ENCODE peak calls at places on chromosome 1, in eight cellular contexts. E is left ventricle myocardium inferior; K is prostate gland; G is HCT116; A is brain microvascular endothelial cell; T is CD4-positive, alpha-beta memory T cell; V is right cardiac atrium; Q is MG63. F is an unnamed sample.

GRCh38 chr1:180548686-180549326 is 10.0 kb upstream of the OVAAL start:
- DNase-seq in E (no peak), K (no peak), G (no peak), A (no peak), T (no peak), V (no peak), Q (no peak), F (no peak)

GRCh38 chr1:230568676-230569075 is 73.6 kb upstream of the COG2 start:
- DNase-seq in E (no peak), K (no peak), G (no peak), A (no peak), T (no peak), V (no peak), Q (no peak), F (no peak)

GRCh38 chr1:9703165-9703509 is 51.6 kb downstream of the PIK3CD start:
- DNase-seq in E (no peak), K (no peak), G (no peak), A (no peak), T (no peak), V (peak; percentile 5), Q (no peak), F (no peak)

GRCh38 chr1:114648503-114648902 is 21.3 kb downstream of the DENND2C start:
- DNase-seq in E (no peak), K (no peak), G (no peak), A (no peak), T (no peak), V (no peak), Q (no peak), F (no peak)

GRCh38 chr1:205284420-205285144 is 37.0 kb downstream of the NUAK2 start:
- DNase-seq in E (peak; percentile 79), K (peak; percentile 84), G (peak; percentile 75), A (peak; percentile 98), T (peak; percentile 91), V (peak; percentile 90), Q (peak; percentile 100), F (peak; percentile 95)

GRCh38 chr1:246459213-246459612 is 47.9 kb downstream of the SMYD3 start:
- DNase-seq in E (no peak), K (no peak), G (no peak), A (no peak), T (no peak), V (no peak), Q (no peak), F (no peak)

GRCh38 chr1:168767885-168768584 is 39.0 kb upstream of the DPT start:
- DNase-seq in E (no peak), K (no peak), G (no peak), A (peak; percentile 0), T (no peak), V (peak; percentile 68), Q (peak; percentile 62), F (no peak)

GRCh38 chr1:84260852-84261518 is 40.5 kb upstream of the SAMD13 start:
- DNase-seq in E (no peak), K (no peak), G (no peak), A (no peak), T (no peak), V (no peak), Q (no peak), F (no peak)

GRCh38 chr1:225474439-225474985 is 46.7 kb upstream of the LBR start:
- DNase-seq in E (no peak), K (no peak), G (no peak), A (no peak), T (no peak), V (no peak), Q (no peak), F (no peak)

GRCh38 chr1:227889863-227890405 is 57.8 kb downstream of the WNT9A start:
- DNase-seq in E (no peak), K (peak; percentile 2), G (no peak), A (no peak), T (no peak), V (no peak), Q (no peak), F (no peak)

GRCh38 chr1:89633745-89634625 is 1.1 kb downstream of the LRRC8C start:
- DNase-seq in E (no peak), K (no peak), G (no peak), A (no peak), T (no peak), V (no peak), Q (peak; percentile 6), F (no peak)

GRCh38 chr1:183636334-183636682 is 725 bp upstream of the ARPC5 start:
- DNase-seq in E (no peak), K (no peak), G (no peak), A (no peak), T (no peak), V (no peak), Q (no peak), F (no peak)

GRCh38 chr1:222769181-222769580 is 32.2 kb downstream of the FAM177B start:
- DNase-seq in E (no peak), K (no peak), G (peak; percentile 24), A (no peak), T (no peak), V (no peak), Q (no peak), F (no peak)

GRCh38 chr1:229336345-229336744 is 6.5 kb downstream of the CCSAP start:
- DNase-seq in E (no peak), K (no peak), G (no peak), A (no peak), T (no peak), V (no peak), Q (no peak), F (no peak)

GRCh38 chr1:159765806-159766205 is 15.0 kb upstream of the DUSP23 start:
- DNase-seq in E (no peak), K (no peak), G (no peak), A (no peak), T (no peak), V (no peak), Q (no peak), F (no peak)

GRCh38 chr1:3063379-3064295 is 5.4 kb upstream of the PRDM16 start:
- DNase-seq in E (no peak), K (no peak), G (no peak), A (no peak), T (no peak), V (peak; percentile 65), Q (no peak), F (no peak)

GRCh38 chr1:25217598-25218232 is 14.6 kb downstream of the SYF2 start:
- DNase-seq in E (no peak), K (no peak), G (no peak), A (no peak), T (no peak), V (no peak), Q (no peak), F (no peak)

GRCh38 chr1:241591317-241591716 is 48.9 kb downstream of the CHML start:
- DNase-seq in E (no peak), K (no peak), G (no peak), A (no peak), T (no peak), V (no peak), Q (peak; percentile 31), F (no peak)

GRCh38 chr1:199308349-199308846 is 669.6 kb downstream of the PTPRC start:
- DNase-seq in E (no peak), K (no peak), G (no peak), A (no peak), T (no peak), V (no peak), Q (no peak), F (no peak)

GRCh38 chr1:55727010-55727409 is 511.8 kb upstream of the USP24 start:
- DNase-seq in E (no peak), K (no peak), G (no peak), A (peak; percentile 50), T (no peak), V (no peak), Q (peak; percentile 60), F (no peak)

GRCh38 chr1:46539968-46540367 is 11.5 kb downstream of the KNCN start:
- DNase-seq in E (no peak), K (no peak), G (no peak), A (peak; percentile 56), T (no peak), V (no peak), Q (peak; percentile 85), F (no peak)
- H3K27me3 ChIP-seq in E (peaks cover 95% of the 10 kb centered on the region), K (peaks cover 3% of the 10 kb centered on the region), G (peaks cover 3% of the 10 kb centered on the region), A (peaks cover 49% of the 10 kb centered on the region), T (peaks cover 8% of the 10 kb centered on the region), V (no peaks in the 10 kb centered on the region), Q (no peaks in the 10 kb centered on the region), F (peaks cover 53% of the 10 kb centered on the region)

GRCh38 chr1:21623411-21623961 is 45.7 kb downstream of the RAP1GAP start:
- DNase-seq in E (no peak), K (peak; percentile 77), G (no peak), A (no peak), T (no peak), V (peak; percentile 49), Q (no peak), F (no peak)
- H3K27me3 ChIP-seq in E (peaks cover 70% of the 10 kb centered on the region), K (no peaks in the 10 kb centered on the region), G (no peaks in the 10 kb centered on the region), A (peaks cover 17% of the 10 kb centered on the region), T (no peaks in the 10 kb centered on the region), V (no peaks in the 10 kb centered on the region), Q (no peaks in the 10 kb centered on the region), F (peaks cover 66% of the 10 kb centered on the region)

DNA sequence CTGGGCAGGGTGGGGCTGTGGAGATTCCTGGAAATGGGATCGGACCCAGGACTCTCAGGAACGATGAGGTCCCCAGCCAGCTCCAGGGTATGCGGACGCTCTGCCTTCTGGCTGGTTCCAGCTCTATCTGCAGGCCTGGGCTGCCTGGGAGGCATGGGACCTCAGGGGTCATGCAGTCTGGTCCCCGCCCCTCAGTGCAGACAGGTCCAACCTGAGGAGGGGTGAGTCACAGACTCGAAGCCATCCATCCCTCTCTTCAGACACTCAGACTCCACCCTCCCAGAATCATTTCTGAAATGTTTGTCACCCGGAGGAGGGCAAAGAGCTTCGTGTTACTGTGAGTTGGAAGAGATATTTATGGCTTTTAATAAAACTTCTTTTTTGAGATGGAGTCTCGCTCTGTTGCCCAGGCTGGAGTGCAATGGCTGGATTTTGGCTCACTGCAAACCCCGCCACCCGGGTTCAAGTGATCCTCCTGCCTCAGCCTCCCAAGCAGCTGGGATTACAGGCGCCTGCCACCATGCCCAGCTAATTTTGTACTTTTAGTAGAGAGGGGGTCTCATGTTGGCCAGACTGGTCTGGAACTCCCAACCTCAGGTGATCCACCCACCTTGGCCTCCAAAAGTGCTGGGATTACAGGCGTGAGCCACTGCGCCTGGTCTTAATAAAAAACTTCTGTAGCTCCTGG is 5.9 kb upstream of the MYOM3 start:
- DNase-seq in E (no peak), K (no peak), G (peak; percentile 10), A (peak; percentile 65), T (no peak), V (peak; percentile 43), Q (peak; percentile 19), F (no peak)
- H3K27me3 ChIP-seq in E (peaks cover 55% of the 10 kb centered on the region), K (no peaks in the 10 kb centered on the region), G (no peaks in the 10 kb centered on the region), A (no peaks in the 10 kb centered on the region), T (no peaks in the 10 kb centered on the region), V (no peaks in the 10 kb centered on the region), Q (no peaks in the 10 kb centered on the region), F (peaks cover 15% of the 10 kb centered on the region)

DNA sequence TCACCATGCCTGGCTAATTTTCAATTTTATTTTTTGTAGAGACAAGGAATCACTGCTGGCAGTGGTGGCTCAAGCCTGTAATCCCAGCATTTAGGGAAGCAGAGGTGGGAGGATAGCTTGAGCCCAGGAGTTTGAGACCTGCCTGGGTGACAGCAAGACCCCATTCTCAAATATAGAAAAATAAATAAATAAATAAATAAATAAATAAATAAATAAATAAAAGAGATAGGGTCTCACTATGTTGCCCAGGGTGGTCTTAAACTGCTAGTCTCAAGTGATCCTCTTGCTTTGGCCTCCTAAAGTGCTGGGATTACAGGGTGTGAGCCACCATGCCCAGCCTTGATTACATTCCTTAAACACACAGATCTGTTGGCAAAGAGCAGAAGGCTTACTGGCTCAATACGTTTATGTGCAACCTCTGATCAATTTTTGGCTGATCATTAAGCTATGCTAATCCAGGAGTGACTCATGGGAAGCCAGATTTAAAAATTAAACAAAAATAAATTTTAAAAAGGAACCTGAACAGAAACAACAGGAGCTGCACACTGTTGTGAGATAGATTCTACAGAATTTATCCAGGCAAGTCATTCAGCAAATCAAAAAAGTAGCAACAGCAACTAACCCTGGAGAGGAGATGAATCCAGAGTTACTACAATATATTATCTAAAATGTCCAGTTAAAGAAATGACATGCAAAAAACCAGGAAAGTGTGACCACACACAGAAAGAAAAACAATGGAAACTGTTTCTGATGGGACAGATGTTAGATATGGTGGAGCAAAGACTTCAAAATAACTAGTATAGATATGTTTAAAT is 79.4 kb downstream of the RPE65 start:
- DNase-seq in E (no peak), K (no peak), G (no peak), A (no peak), T (no peak), V (no peak), Q (no peak), F (no peak)
- H3K27me3 ChIP-seq in E (no peaks in the 10 kb centered on the region), K (no peaks in the 10 kb centered on the region), G (no peaks in the 10 kb centered on the region), A (no peaks in the 10 kb centered on the region), T (no peaks in the 10 kb centered on the region), V (no peaks in the 10 kb centered on the region), Q (no peaks in the 10 kb centered on the region), F (no peaks in the 10 kb centered on the region)

F was measured in AG04450.